ENCODE peak calls at places on chromosomes 1 and 21, in five cellular contexts. F, X, U, R and P are unnamed samples.

GRCh38 chr1:29626066-29626465 is 389.7 kb downstream of the PTPRU start:
- DNase-seq in F (no peak), X (no peak), R (no peak), U (no peak), P (no peak)

GRCh38 chr21:45335151-45335760 is 47.6 kb upstream of the POFUT2 start:
- DNase-seq in X (no peak), U (no peak), R (no peak), F (no peak), P (peak; percentile 8)

GRCh38 chr21:44919913-44920693 is 596 bp downstream of the ITGB2 start:
- DNase-seq in F (peak; percentile 42), R (no peak), X (no peak), U (no peak), P (no peak)

GRCh38 chr1:14404847-14405246 is 193.6 kb upstream of the KAZN start:
- DNase-seq in X (no peak), U (no peak), R (no peak), F (no peak), P (no peak)

GRCh38 chr1:197268012-197268411 is at the start of gene CRB1:
- DNase-seq in X (no peak), R (no peak), F (no peak), U (no peak), P (no peak)

GRCh38 chr1:46041551-46041950 is 90.9 kb downstream of the PIK3R3 start:
- DNase-seq in X (no peak), R (no peak), F (no peak), U (no peak), P (no peak)

GRCh38 chr21:35281946-35282345 is 232.8 kb upstream of the RUNX1 start:
- DNase-seq in F (no peak), X (no peak), U (no peak), R (no peak), P (no peak)

GRCh38 chr1:39272791-39273071 is 68.2 kb downstream of the MACF1 start:
- DNase-seq in X (no peak), U (no peak), F (no peak), R (no peak), P (no peak)

GRCh38 chr1:50972766-50973165 is 2.7 kb downstream of the CDKN2C start:
- DNase-seq in R (no peak), F (no peak), X (no peak), U (no peak), P (no peak)

GRCh38 chr1:156815307-156815826 is 1.3 kb downstream of the SH2D2A start:
- DNase-seq in F (no peak), X (peak; percentile 31), R (peak; percentile 74), U (no peak), P (peak; percentile 56)

GRCh38 chr1:223216482-223217205 is 73.6 kb upstream of the TLR5 start:
- DNase-seq in U (no peak), X (no peak), F (no peak), R (no peak), P (no peak)

GRCh38 chr1:226875641-226876295 is 5.4 kb downstream of the PSEN2 start:
- DNase-seq in R (no peak), X (peak; percentile 70), F (no peak), U (no peak), P (peak; percentile 88)

GRCh38 chr1:170471310-170471839 is 60.6 kb upstream of the GORAB start:
- DNase-seq in X (no peak), R (no peak), F (no peak), U (no peak), P (no peak)

GRCh38 chr1:25458550-25459298 is 28.0 kb downstream of the MACO1 start:
- DNase-seq in F (no peak), U (no peak), X (no peak), R (no peak), P (no peak)

GRCh38 chr1:148264374-148265276 is 112.5 kb upstream of the NBPF11 start:
- DNase-seq in R (no peak), X (no peak), F (peak; percentile 34), U (no peak), P (peak; percentile 6)

GRCh38 chr1:3594706-3595377 is 16.5 kb downstream of the MEGF6 start:
- DNase-seq in F (no peak), X (no peak), R (no peak), U (no peak), P (no peak)

GRCh38 chr1:30109853-30110252 is 613.5 kb downstream of the MATN1 start:
- DNase-seq in R (peak; percentile 85), U (no peak), F (no peak), X (no peak), P (peak; percentile 18)

GRCh38 chr1:20172033-20172588 is 13.8 kb upstream of the UBXN10 start:
- DNase-seq in X (no peak), F (no peak), U (no peak), R (no peak), P (no peak)

GRCh38 chr1:228996286-228996685 is 261.0 kb downstream of the RHOU start:
- DNase-seq in F (no peak), R (no peak), U (no peak), X (no peak), P (no peak)

GRCh38 chr1:75136158-75136815 is 2.1 kb downstream of the LHX8 start:
- DNase-seq in U (no peak), F (no peak), R (no peak), X (no peak), P (no peak)

GRCh38 chr1:214506972-214507431 is 44.4 kb downstream of the PTPN14 start:
- DNase-seq in R (no peak), F (no peak), X (peak; percentile 58), U (peak; percentile 94), P (peak; percentile 68)

GRCh38 chr1:239952348-239953307 is 139.1 kb upstream of the FMN2 start:
- DNase-seq in F (peak; percentile 29), X (no peak), R (no peak), U (peak; percentile 42), P (peak; percentile 22)

GRCh38 chr1:216710042-216710441 is 13.2 kb downstream of the ESRRG start:
- DNase-seq in X (no peak), R (no peak), U (no peak), F (no peak), P (no peak)

GRCh38 chr1:6026095-6026809 is 19.4 kb upstream of the KCNAB2 start:
- DNase-seq in U (peak; percentile 1), R (peak; percentile 87), X (peak; percentile 93), F (peak; percentile 97), P (peak; percentile 85)